ENCODE peak calls at places on chromosomes 1 and 21, in four cellular contexts. A is C1 segment of cervical spinal cord, S is endothelial cell of umbilical vein, H is EL. Z is an unnamed sample.

GRCh38 chr21:26766826-26767325 is 78.3 kb downstream of the ADAMTS1 start:
- DNase-seq in S (no peak), H (no peak), A (no peak), Z (no peak)

GRCh38 chr1:53134042-53134485 is 8.4 kb downstream of the SLC1A7 start:
- DNase-seq in H (no peak), S (no peak), A (no peak), Z (no peak)

GRCh38 chr1:105427543-105427942 is 1628.9 kb upstream of the PRMT6 start:
- DNase-seq in S (no peak), A (no peak), H (peak; percentile 6), Z (peak; percentile 34)

GRCh38 chr1:226691257-226691656 is 47.8 kb downstream of the ITPKB start:
- DNase-seq in S (peak; percentile 26), A (no peak), H (no peak), Z (no peak)

GRCh38 chr1:245809361-245809760 is 654.6 kb downstream of the KIF26B start:
- DNase-seq in A (no peak), H (no peak), S (no peak), Z (no peak)

GRCh38 chr1:107358611-107359342 is 217.9 kb downstream of the NTNG1 start:
- DNase-seq in H (no peak), S (no peak), A (no peak), Z (no peak)

GRCh38 chr1:31182352-31182751 is 57.3 kb downstream of the NKAIN1 start:
- DNase-seq in S (peak; percentile 68), H (peak; percentile 94), A (no peak), Z (peak; percentile 94)

GRCh38 chr21:29961291-29962027 is 21.7 kb upstream of the GRIK1 start:
- DNase-seq in H (no peak), A (no peak), S (no peak), Z (no peak)

GRCh38 chr1:1947493-1947892 is 28.4 kb upstream of the TMEM52 start:
- DNase-seq in S (no peak), A (no peak), H (no peak), Z (no peak)

GRCh38 chr1:228990906-228991569 is 255.8 kb downstream of the RHOU start:
- DNase-seq in H (no peak), S (no peak), A (no peak), Z (no peak)

GRCh38 chr1:25579947-25580309 is 36.5 kb downstream of the LDLRAP1 start:
- DNase-seq in S (no peak), A (no peak), H (no peak), Z (no peak)

GRCh38 chr1:94898486-94899385 is 28.2 kb downstream of the CNN3 start:
- DNase-seq in H (no peak), A (no peak), S (no peak), Z (peak; percentile 58)

GRCh38 chr1:45001011-45001481 is 10.1 kb downstream of the HECTD3 start:
- DNase-seq in A (no peak), H (no peak), S (no peak), Z (no peak)

GRCh38 chr1:221840511-221841243 is 98.8 kb upstream of the DUSP10 start:
- DNase-seq in S (no peak), H (no peak), A (no peak), Z (no peak)

GRCh38 chr1:154485106-154485505 is 16.9 kb upstream of the TDRD10 start:
- DNase-seq in H (no peak), A (no peak), S (peak; percentile 99), Z (no peak)

GRCh38 chr1:27009601-27010197 is 3.0 kb downstream of the TENT5B start:
- DNase-seq in H (no peak), S (no peak), A (no peak), Z (peak; percentile 20)